ENCODE peak calls at places on chromosomes 4 and X, in nine cellular contexts. P, K, A, Q, V, B, M, Y and G are unnamed samples.

GRCh38 chr4:78661086-78661690 is 109.6 kb downstream of the ANXA3 start:
- DNase-seq in P (no peak), K (no peak), A (no peak), Q (no peak), V (no peak), B (no peak), M (no peak), Y (no peak), G (no peak)

GRCh38 chrX:11757729-11758399 is at the start of gene MSL3:
- DNase-seq in P (peak), K (no peak), A (peak), Q (peak), V (peak), B (peak), M (peak), Y (peak), G (peak)

GRCh38 chr4:54840992-54841768 is 183.4 kb downstream of the KIT start:
- DNase-seq in P (peak), K (no peak), A (peak), Q (peak), V (peak), B (no peak), M (no peak), Y (no peak), G (no peak)

GRCh38 chrX:41559235-41559634 is 112.1 kb downstream of the NYX start:
- DNase-seq in P (no peak), K (no peak), A (no peak), Q (no peak), V (no peak), B (no peak), M (no peak), Y (no peak), G (no peak)

GRCh38 chrX:681989-682388 is 51.4 kb downstream of the SHOX start:
- DNase-seq in P (no peak), K (no peak), A (no peak), Q (no peak), V (no peak), B (no peak), M (no peak), Y (no peak), G (no peak)

GRCh38 chr4:184163813-184164212 is 53.9 kb downstream of the ENPP6 start:
- DNase-seq in P (peak), K (no peak), A (peak), Q (peak), V (peak), B (no peak), M (no peak), Y (no peak), G (peak)

GRCh38 chr4:83644677-83645639 is 109.0 kb downstream of the GPAT3 start:
- DNase-seq in P (peak), K (peak), A (no peak), Q (peak), V (no peak), B (no peak), M (no peak), Y (no peak), G (no peak)

GRCh38 chr4:8188743-8189550 is 10.1 kb upstream of the SH3TC1 start:
- DNase-seq in P (peak), K (no peak), A (peak), Q (no peak), V (peak), B (no peak), M (no peak), Y (no peak), G (peak)

GRCh38 chrX:35890699-35891098 is 28.8 kb upstream of the CFAP47 start:
- DNase-seq in P (peak), K (peak), A (peak), Q (peak), V (peak), B (no peak), M (no peak), Y (no peak), G (no peak)

GRCh38 chrX:26653050-26653449 is 437.1 kb downstream of the MAGEB5 start:
- DNase-seq in P (no peak), K (no peak), A (no peak), Q (no peak), V (no peak), B (no peak), M (no peak), Y (no peak), G (no peak)

GRCh38 chrX:145213504-145213903 is 33.8 kb upstream of the SPANXN1 start:
- DNase-seq in P (peak), K (no peak), A (no peak), Q (peak), V (no peak), B (no peak), M (no peak), Y (no peak), G (no peak)

GRCh38 chrX:150694738-150695410 is 1.7 kb downstream of the MTMR1 start:
- DNase-seq in P (no peak), K (peak), A (no peak), Q (no peak), V (no peak), B (no peak), M (peak), Y (no peak), G (no peak)

GRCh38 chrX:11351375-11352295 is 58.4 kb downstream of the AMELX start:
- DNase-seq in P (no peak), K (no peak), A (no peak), Q (peak), V (peak), B (no peak), M (no peak), Y (no peak), G (no peak)

GRCh38 chr4:116499-116898 is 7.8 kb upstream of the ZNF718 start:
- DNase-seq in P (no peak), K (no peak), A (no peak), Q (no peak), V (no peak), B (no peak), M (no peak), Y (no peak), G (no peak)

GRCh38 chrX:134622056-134622812 is 36.0 kb downstream of the PLAC1 start:
- DNase-seq in P (peak), K (peak), A (no peak), Q (no peak), V (no peak), B (no peak), M (peak), Y (peak), G (no peak)

GRCh38 chr4:84994280-84994679 is 27.8 kb upstream of the WDFY3 start:
- DNase-seq in P (no peak), K (no peak), A (no peak), Q (no peak), V (no peak), B (no peak), M (no peak), Y (no peak), G (no peak)

GRCh38 chr4:68445111-68445510 is 2.2 kb upstream of the TMPRSS11E start:
- DNase-seq in P (no peak), K (no peak), A (no peak), Q (no peak), V (no peak), B (no peak), M (no peak), Y (no peak), G (no peak)

GRCh38 chr4:771464-771863 is 54.5 kb downstream of the CPLX1 start:
- DNase-seq in P (no peak), K (no peak), A (no peak), Q (no peak), V (no peak), B (no peak), M (no peak), Y (no peak), G (no peak)

GRCh38 chr4:128574706-128575105 is 234.8 kb upstream of the JADE1 start:
- DNase-seq in P (peak), K (peak), A (peak), Q (peak), V (peak), B (peak), M (peak), Y (peak), G (peak)